ENCODE peak calls at places on chromosomes 2 and 18, in five cellular contexts. R is foreskin fibroblast, F is astrocyte of the spinal cord, N is ovary, L is retinal pigment epithelial cell. K is an unnamed sample.

GRCh38 chr2:86791574-86791973 is 861 bp upstream of the CD8A start:
- DNase-seq in R (no peak), F (no peak), N (no peak), L (no peak), K (no peak)

GRCh38 chr2:174914894-174915760 is 90.1 kb downstream of the CHN1 start:
- DNase-seq in R (peak), F (no peak), N (peak), L (no peak), K (no peak)

GRCh38 chr2:28088970-28089369 is 198.4 kb downstream of the BABAM2 start:
- DNase-seq in R (peak), F (peak), N (no peak), L (no peak), K (no peak)

GRCh38 chr2:221255862-221256261 is 316.2 kb downstream of the EPHA4 start:
- DNase-seq in R (no peak), F (no peak), N (no peak), L (no peak), K (no peak)

GRCh38 chr2:85668009-85668856 is at the start of gene SFTPB:
- DNase-seq in R (peak), F (peak), N (no peak), L (no peak), K (no peak)

GRCh38 chr2:96161785-96162367 is 16.6 kb upstream of the DUSP2 start:
- DNase-seq in R (no peak), F (no peak), N (no peak), L (no peak), K (no peak)

GRCh38 chr2:53475320-53475719 is 292.3 kb upstream of the CHAC2 start:
- DNase-seq in R (peak), F (peak), N (no peak), L (no peak), K (peak)

GRCh38 chr2:217823626-217824025 is 179.2 kb downstream of the TNS1 start:
- DNase-seq in R (no peak), F (no peak), N (no peak), L (no peak), K (no peak)

GRCh38 chr2:65818873-65819451 is 386.6 kb upstream of the SPRED2 start:
- DNase-seq in R (no peak), F (no peak), N (no peak), L (no peak), K (no peak)

GRCh38 chr18:48405971-48406370 is 3.2 kb downstream of the ZBTB7C start:
- DNase-seq in R (no peak), F (no peak), N (no peak), L (no peak), K (no peak)

GRCh38 chr18:78082776-78083175 is 833.1 kb downstream of the GALR1 start:
- DNase-seq in R (no peak), F (no peak), N (no peak), L (no peak), K (no peak)

GRCh38 chr2:108199726-108200125 is 40.0 kb upstream of the SULT1C3 start:
- DNase-seq in R (no peak), F (no peak), N (no peak), L (no peak), K (no peak)

GRCh38 chr2:200624660-200625059 is 38.8 kb downstream of the AOX1 start:
- DNase-seq in R (peak), F (peak), N (no peak), L (no peak), K (no peak)

GRCh38 chr2:527581-527980 is 149.6 kb downstream of the TMEM18 start:
- DNase-seq in R (no peak), F (no peak), N (no peak), L (no peak), K (no peak)

GRCh38 chr2:25032901-25033300 is 9.0 kb upstream of the EFR3B start:
- DNase-seq in R (no peak), F (no peak), N (no peak), L (no peak), K (no peak)

GRCh38 chr18:37385846-37386435 is 179.7 kb downstream of the CELF4 start:
- DNase-seq in R (peak), F (peak), N (no peak), L (no peak), K (no peak)

GRCh38 chr2:1318366-1319009 is 94.8 kb upstream of the TPO start:
- DNase-seq in R (peak), F (peak), N (no peak), L (no peak), K (no peak)

GRCh38 chr2:201932511-201932910 is 101.1 kb upstream of the FZD7 start:
- DNase-seq in R (peak), F (no peak), N (no peak), L (peak), K (no peak)

GRCh38 chr2:239246723-239247122 is 154.1 kb downstream of the HDAC4 start:
- DNase-seq in R (no peak), F (no peak), N (no peak), L (no peak), K (peak)

GRCh38 chr2:27307545-27308358 is 493 bp downstream of the UCN start:
- DNase-seq in R (peak), F (no peak), N (no peak), L (no peak), K (no peak)

GRCh38 chr2:207473203-207473865 is 56.4 kb upstream of the CREB1 start:
- DNase-seq in R (peak), F (peak), N (peak), L (peak), K (no peak)

GRCh38 chr2:23350026-23350791 is 34.8 kb upstream of the KLHL29 start:
- DNase-seq in R (peak), F (no peak), N (no peak), L (no peak), K (no peak)

GRCh38 chr2:38971377-38971776 is 81.7 kb downstream of the ARHGEF33 start:
- DNase-seq in R (no peak), F (no peak), N (no peak), L (no peak), K (no peak)

GRCh38 chr2:96757477-96757860 is 3.2 kb upstream of the CNNM4 start:
- DNase-seq in R (no peak), F (no peak), N (no peak), L (no peak), K (no peak)

GRCh38 chr2:97658691-97659157 is 5.1 kb downstream of the ACTR1B start:
- DNase-seq in R (no peak), F (no peak), N (no peak), L (no peak), K (no peak)

GRCh38 chr2:677056-677949 is at the start of gene TMEM18:
- DNase-seq in R (peak), F (peak), N (peak), L (peak), K (peak)

GRCh38 chr2:174775586-174775985 is 11.3 kb upstream of the CHRNA1 start:
- DNase-seq in R (peak), F (no peak), N (no peak), L (no peak), K (no peak)

GRCh38 chr2:207725815-207726578 is 14.6 kb downstream of the CCNYL1 start:
- DNase-seq in R (peak), F (no peak), N (no peak), L (no peak), K (no peak)

GRCh38 chr18:49189772-49190171 is 239.0 kb upstream of the SMAD7 start:
- DNase-seq in R (no peak), F (no peak), N (no peak), L (no peak), K (no peak)

GRCh38 chr2:237256845-237257244 is 157.1 kb downstream of the COL6A3 start:
- DNase-seq in R (peak), F (peak), N (peak), L (no peak), K (no peak)

GRCh38 chr2:11405599-11406491 is 60.1 kb downstream of the E2F6 start:
- DNase-seq in R (no peak), F (peak), N (no peak), L (no peak), K (no peak)

GRCh38 chr2:11402436-11402835 is 58.0 kb upstream of the ROCK2 start:
- DNase-seq in R (no peak), F (no peak), N (no peak), L (no peak), K (no peak)

GRCh38 chr2:11407413-11407812 is 58.5 kb downstream of the E2F6 start:
- DNase-seq in R (no peak), F (no peak), N (no peak), L (no peak), K (no peak)

GRCh38 chr2:11406492-11407381 is 59.2 kb downstream of the E2F6 start:
- DNase-seq in R (peak), F (peak), N (peak), L (no peak), K (peak)

GRCh38 chr2:11404381-11405073 is 60.1 kb upstream of the ROCK2 start:
- DNase-seq in R (no peak), F (no peak), N (no peak), L (no peak), K (no peak)
- H3K4me3 ChIP-seq in R (no peak), F (no peak), N (no peak), L (no peak), K (no peak)

DNA sequence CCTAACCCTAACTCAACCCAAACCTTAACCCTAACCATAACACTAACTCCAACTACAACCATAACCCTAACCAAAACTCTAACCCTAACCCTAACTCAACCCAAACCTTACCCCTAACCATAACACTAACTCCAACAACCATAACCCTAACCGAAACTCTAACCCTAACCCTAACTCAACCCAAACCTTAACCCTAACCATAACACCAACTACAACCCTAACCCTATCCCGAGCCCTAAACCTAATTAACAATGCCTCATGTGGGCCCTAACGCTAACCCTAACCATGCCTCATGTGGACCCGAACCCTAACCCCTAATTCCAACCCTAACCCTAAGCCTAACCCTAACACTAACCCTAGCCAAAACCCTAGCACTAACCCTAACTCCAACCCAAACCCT is 11.5 kb upstream of the GPR35 start:
- DNase-seq in R (no peak), F (no peak), N (no peak), L (no peak), K (no peak)
- TF ChIP-seq CTCF in R (no peak), F (no peak), N (no peak), L (no peak), K (no peak)

GRCh38 chr18:55489742-55490055 is 98.3 kb downstream of the TCF4 start:
- DNase-seq in R (peak), F (no peak), N (no peak), L (peak), K (no peak)
- H3K4me3 ChIP-seq in R (no peak), F (no peak), N (no peak), L (no peak), K (no peak)

GRCh38 chr18:46716827-46717226 is 40.0 kb downstream of the ST8SIA5 start:
- DNase-seq in R (no peak), F (no peak), N (no peak), L (no peak), K (no peak)

GRCh38 chr18:46711444-46711863 is 45.4 kb downstream of the ST8SIA5 start:
- DNase-seq in R (no peak), F (no peak), N (no peak), L (no peak), K (no peak)

GRCh38 chr18:46716336-46716735 is 40.5 kb downstream of the ST8SIA5 start:
- DNase-seq in R (no peak), F (no peak), N (no peak), L (no peak), K (no peak)

GRCh38 chr18:46712406-46712805 is 44.4 kb downstream of the ST8SIA5 start:
- DNase-seq in R (peak), F (peak), N (peak), L (no peak), K (peak)

GRCh38 chr18:46715062-46715461 is 41.8 kb downstream of the ST8SIA5 start:
- DNase-seq in R (no peak), F (no peak), N (no peak), L (no peak), K (no peak)
- TF ChIP-seq CTCF in R (no peak), F (no peak), N (no peak), L (no peak), K (no peak)